ENCODE peak calls at places on chromosomes 13 and 19, in five cellular contexts. E is heart left ventricle, W is transverse colon, I is right atrium auricular region, D is AG10803. V is an unnamed sample.

GRCh38 chr13:68608147-68608546 is 1378.0 kb upstream of the PCDH9 start:
- DNase-seq in E (no peak), W (no peak), I (no peak), D (no peak), V (no peak)

GRCh38 chr19:29259153-29259552 is 46.2 kb upstream of the UQCRFS1 start:
- DNase-seq in E (no peak), W (no peak), I (no peak), D (no peak), V (no peak)

GRCh38 chr13:43044720-43045301 is 21.4 kb downstream of the DNAJC15 start:
- DNase-seq in E (no peak), W (no peak), I (no peak), D (no peak), V (no peak)

GRCh38 chr19:46384396-46384795 is 29.0 kb downstream of the CCDC8 start:
- DNase-seq in E (no peak), W (no peak), I (no peak), D (no peak), V (no peak)

GRCh38 chr13:31980842-31981241 is 50.7 kb upstream of the FRY start:
- DNase-seq in E (no peak), W (no peak), I (no peak), D (no peak), V (no peak)

GRCh38 chr19:17762505-17763229 is 11.4 kb downstream of the FCHO1 start:
- DNase-seq in E (no peak), W (peak; percentile 47), I (no peak), D (peak; percentile 35), V (peak; percentile 56)

GRCh38 chr19:5693195-5694166 is 3.4 kb downstream of the RPL36 start:
- DNase-seq in E (no peak), W (no peak), I (no peak), D (no peak), V (no peak)

GRCh38 chr13:98478134-98479129 is 98.5 kb downstream of the STK24 start:
- DNase-seq in E (no peak), W (no peak), I (no peak), D (peak; percentile 48), V (peak; percentile 45)

GRCh38 chr13:37657134-37657533 is 58.6 kb upstream of the POSTN start:
- DNase-seq in E (no peak), W (no peak), I (no peak), D (peak; percentile 46), V (peak; percentile 20)

GRCh38 chr13:26508885-26509284 is 48.6 kb upstream of the WASF3 start:
- DNase-seq in E (peak; percentile 40), W (peak; percentile 62), I (peak; percentile 95), D (peak; percentile 92), V (peak; percentile 85)

GRCh38 chr19:5352229-5352763 is 11.7 kb upstream of the PTPRS start:
- DNase-seq in E (no peak), W (no peak), I (no peak), D (no peak), V (no peak)

GRCh38 chr19:16325161-16325527 is 518 bp downstream of the KLF2 start:
- DNase-seq in E (peak; percentile 53), W (peak; percentile 39), I (no peak), D (peak; percentile 31), V (no peak)
- H3K4me3 ChIP-seq in E (peak overlapping the region; percentile 82), W (peak overlapping the region; percentile 53), I (peak overlapping the region; percentile 89), D (peak overlapping the region; percentile 85), V (peak overlapping the region; percentile 65)

GRCh38 chr19:53944416-53944815 is 18.3 kb upstream of the CACNG8 start:
- DNase-seq in E (no peak), W (no peak), I (no peak), D (no peak), V (no peak)

GRCh38 chr19:53945998-53946397 is 16.7 kb upstream of the CACNG8 start:
- DNase-seq in E (no peak), W (no peak), I (no peak), D (no peak), V (no peak)

GRCh38 chr19:53944933-53945332 is 17.8 kb upstream of the CACNG8 start:
- DNase-seq in E (no peak), W (no peak), I (no peak), D (no peak), V (no peak)

GRCh38 chr19:53945441-53945840 is 17.3 kb upstream of the CACNG8 start:
- DNase-seq in E (no peak), W (no peak), I (no peak), D (no peak), V (peak; percentile 53)

DNA sequence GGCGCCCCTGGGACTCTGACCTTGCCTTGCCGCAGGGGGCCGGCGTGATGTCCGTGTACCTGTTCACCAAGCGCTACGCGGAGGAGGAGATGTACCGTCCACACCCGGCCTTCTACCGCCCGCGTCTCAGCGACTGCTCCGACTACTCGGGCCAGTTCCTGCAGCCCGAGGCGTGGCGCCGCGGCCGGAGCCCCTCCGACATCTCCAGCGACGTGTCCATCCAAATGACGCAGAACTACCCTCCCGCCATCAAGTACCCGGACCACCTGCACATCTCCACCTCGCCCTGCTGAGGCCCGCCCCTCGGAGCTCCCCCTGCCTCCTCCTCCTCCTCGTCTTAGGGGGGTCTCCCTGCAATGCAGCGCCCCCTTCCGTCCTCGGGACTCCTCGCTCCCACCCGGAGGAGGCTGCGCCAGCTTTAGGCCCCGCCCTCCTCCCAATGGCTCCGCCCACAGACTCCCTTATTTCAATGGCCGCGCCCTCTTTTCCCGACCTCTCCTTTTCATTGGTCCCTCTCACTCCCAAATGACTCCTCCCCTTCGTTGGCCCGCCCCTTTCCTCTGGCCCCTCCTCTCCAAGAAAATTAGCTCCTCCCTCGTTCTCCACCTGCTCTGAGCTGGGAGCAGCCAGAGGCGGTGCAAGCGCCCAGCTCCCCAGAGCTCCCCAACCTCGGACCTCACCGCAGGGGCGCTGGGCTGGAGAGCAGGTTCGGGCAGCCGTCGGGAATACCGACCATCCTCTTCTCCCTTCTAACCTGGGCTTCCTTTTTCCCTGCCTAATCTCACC is 20.5 kb upstream of the CACNG8 start:
- DNase-seq in E (no peak), W (no peak), I (no peak), D (no peak), V (peak; percentile 13)
- TF ChIP-seq CTCF in E (no peak), W (no peak), I (no peak), D (no peak), V (peak; percentile 4)

GRCh38 chr13:41762796-41763195 is 198.1 kb downstream of the VWA8 start:
- DNase-seq in E (no peak), W (no peak), I (no peak), D (no peak), V (peak; percentile 65)
- H3K4me3 ChIP-seq in E (no peak overlapping the region), W (no peak overlapping the region), I (no peak overlapping the region), D (no peak overlapping the region), V (no peak overlapping the region)

GRCh38 chr13:21825801-21826200 is 154.9 kb downstream of the FGF9 start:
- DNase-seq in E (no peak), W (no peak), I (no peak), D (peak; percentile 3), V (peak; percentile 18)
- TF ChIP-seq CTCF in E (no peak), W (no peak), I (no peak), D (no peak), V (no peak)

DNA sequence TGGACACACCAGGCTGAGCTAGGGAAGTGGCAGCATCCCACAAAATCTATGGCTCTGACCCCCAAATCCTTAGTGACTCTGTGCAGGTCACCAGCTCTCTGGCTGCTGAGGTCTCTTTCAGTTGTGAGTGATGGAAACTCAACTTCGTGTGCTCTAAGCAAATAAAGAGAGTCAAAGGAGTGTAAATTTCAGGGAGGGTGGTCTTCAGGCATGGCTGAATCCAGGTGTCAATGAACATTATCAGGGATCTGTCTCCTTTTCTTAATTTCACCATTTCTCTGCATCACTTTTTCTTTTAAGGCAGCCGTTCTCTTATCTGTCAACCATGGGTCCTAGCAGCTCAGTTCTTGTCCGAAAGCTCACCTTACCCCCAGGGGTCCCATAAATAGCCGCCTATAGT is 6.2 kb downstream of the CYP4F12 start:
- DNase-seq in E (no peak), W (no peak), I (no peak), D (no peak), V (no peak)
- H3K4me3 ChIP-seq in E (no peak overlapping the region), W (no peak overlapping the region), I (no peak overlapping the region), D (no peak overlapping the region), V (no peak overlapping the region)

GRCh38 chr13:39888865-39889810 is 233.7 kb downstream of the COG6 start:
- DNase-seq in E (no peak), W (no peak), I (no peak), D (peak; percentile 16), V (no peak)
- TF ChIP-seq CTCF in E (no peak), W (no peak), I (no peak), D (no peak), V (no peak)

GRCh38 chr13:62280590-62280989 is 864.9 kb upstream of the PCDH20 start:
- DNase-seq in E (no peak), W (no peak), I (no peak), D (no peak), V (no peak)
- H3K4me3 ChIP-seq in E (no peak overlapping the region), W (no peak overlapping the region), I (no peak overlapping the region), D (no peak overlapping the region), V (no peak overlapping the region)

DNA sequence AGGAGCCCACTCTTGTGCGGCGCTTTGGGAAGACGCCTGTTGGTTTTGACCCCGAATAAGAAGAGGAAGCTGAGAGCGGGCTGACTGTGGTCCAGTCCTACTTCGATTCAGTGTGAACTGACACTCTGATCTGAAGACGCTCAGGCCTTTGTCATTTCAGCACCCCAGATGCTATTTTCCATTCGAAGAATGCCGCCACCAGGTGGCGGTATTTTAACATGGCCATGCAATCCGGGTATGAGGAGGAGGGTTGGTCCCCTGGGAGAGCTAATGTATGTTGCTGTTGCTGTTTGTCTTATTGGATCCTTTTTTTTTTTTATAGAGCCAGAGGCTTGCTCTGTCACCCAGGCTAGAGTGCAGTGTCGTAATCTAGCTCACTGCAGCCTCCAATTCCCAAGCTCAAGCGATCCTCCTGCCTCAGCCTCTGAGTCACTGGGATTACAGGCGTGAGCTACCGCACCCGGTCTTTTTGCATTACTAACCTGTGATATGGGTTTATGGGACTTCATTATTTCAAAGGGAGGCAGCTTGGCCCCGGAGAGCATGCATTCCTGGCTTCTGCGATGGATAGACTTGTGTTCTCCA is 803 bp upstream of the TIMM44 start:
- DNase-seq in E (peak; percentile 85), W (peak; percentile 91), I (peak; percentile 91), D (peak; percentile 92), V (peak; percentile 93)
- TF ChIP-seq CTCF in E (peak; percentile 90), W (peak; percentile 91), I (peak; percentile 65), D (peak; percentile 81), V (peak; percentile 83)

DNA sequence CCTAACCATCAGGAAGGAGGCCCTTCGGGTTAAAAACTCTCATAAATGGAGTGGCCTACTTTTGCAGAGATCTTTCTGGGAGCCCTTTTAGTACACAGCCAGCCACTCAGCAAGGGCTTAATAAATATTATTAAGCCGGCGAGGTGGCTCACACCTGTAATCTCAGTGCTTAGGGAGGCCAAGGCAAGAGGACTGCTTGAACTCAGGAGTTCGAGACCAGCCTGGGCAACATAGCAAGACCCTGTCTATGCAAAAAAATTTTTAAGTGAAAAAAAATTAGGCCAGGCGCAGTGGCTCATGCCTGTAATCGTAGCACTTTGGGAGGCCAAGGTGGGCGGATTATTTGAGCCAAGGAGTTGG is 810 bp upstream of the KANK2 start:
- DNase-seq in E (no peak), W (no peak), I (no peak), D (no peak), V (no peak)
- H3K4me3 ChIP-seq in E (no peak overlapping the region), W (peak overlapping the region; percentile 53), I (no peak overlapping the region), D (peak overlapping the region; percentile 38), V (no peak overlapping the region)

GRCh38 chr13:74009100-74009668 is 125.0 kb downstream of the KLF12 start:
- DNase-seq in E (no peak), W (no peak), I (no peak), D (no peak), V (no peak)

GRCh38 chr13:74017301-74018092 is 116.7 kb downstream of the KLF12 start:
- DNase-seq in E (no peak), W (no peak), I (no peak), D (no peak), V (no peak)

GRCh38 chr13:74015137-74015536 is 119.1 kb downstream of the KLF12 start:
- DNase-seq in E (no peak), W (no peak), I (no peak), D (no peak), V (no peak)
- TF ChIP-seq CTCF in E (no peak), W (no peak), I (no peak), D (no peak), V (peak; percentile 5)